ENCODE peak calls at places on chromosome 17, in five cellular contexts. D is ovary, C is GM23338, I is lower leg skin, O is gastrocnemius medialis. A is an unnamed sample.

GRCh38 chr17:17366941-17367885 is 64.0 kb downstream of the NT5M start:
- DNase-seq in O (no peak), I (no peak), D (no peak), C (no peak), A (peak)

GRCh38 chr17:42937712-42938596 is 26.3 kb downstream of the AARSD1 start:
- DNase-seq in O (no peak), D (peak), C (peak), I (no peak), A (peak)

GRCh38 chr17:37643829-37644228 is 583 bp upstream of the DDX52 start:
- DNase-seq in C (peak), I (no peak), D (no peak), O (no peak), A (no peak)

GRCh38 chr17:50605434-50605833 is 29.2 kb upstream of the ABCC3 start:
- DNase-seq in C (no peak), O (no peak), I (no peak), D (no peak), A (no peak)

GRCh38 chr17:18961634-18962493 is 9.9 kb downstream of the SLC5A10 start:
- DNase-seq in C (no peak), D (no peak), I (no peak), O (no peak), A (no peak)

GRCh38 chr17:78555741-78556401 is 21.3 kb downstream of the DNAH17 start:
- DNase-seq in O (no peak), D (no peak), C (no peak), I (no peak), A (no peak)

GRCh38 chr17:44761932-44762810 is 3.4 kb downstream of the ADAM11 start:
- DNase-seq in D (no peak), C (no peak), O (no peak), I (no peak), A (no peak)

GRCh38 chr17:71033336-71033735 is 864.0 kb downstream of the KCNJ2 start:
- DNase-seq in O (no peak), D (no peak), I (no peak), C (peak), A (no peak)

GRCh38 chr17:36524428-36524876 is 10.2 kb downstream of the MYO19 start:
- DNase-seq in I (peak), D (no peak), C (no peak), O (no peak), A (no peak)

GRCh38 chr17:61368832-61369468 is 30.7 kb upstream of the TBX2 start:
- DNase-seq in C (no peak), I (peak), O (no peak), D (no peak), A (no peak)

GRCh38 chr17:72095316-72095715 is 25.5 kb upstream of the SOX9 start:
- DNase-seq in I (no peak), C (no peak), O (no peak), D (no peak), A (no peak)

GRCh38 chr17:59365383-59365981 is 34.0 kb downstream of the YPEL2 start:
- DNase-seq in D (peak), O (no peak), I (no peak), C (no peak), A (peak)

GRCh38 chr17:72592242-72592966 is 471.6 kb downstream of the SOX9 start:
- DNase-seq in D (no peak), C (peak), I (peak), O (no peak), A (peak)

DNA sequence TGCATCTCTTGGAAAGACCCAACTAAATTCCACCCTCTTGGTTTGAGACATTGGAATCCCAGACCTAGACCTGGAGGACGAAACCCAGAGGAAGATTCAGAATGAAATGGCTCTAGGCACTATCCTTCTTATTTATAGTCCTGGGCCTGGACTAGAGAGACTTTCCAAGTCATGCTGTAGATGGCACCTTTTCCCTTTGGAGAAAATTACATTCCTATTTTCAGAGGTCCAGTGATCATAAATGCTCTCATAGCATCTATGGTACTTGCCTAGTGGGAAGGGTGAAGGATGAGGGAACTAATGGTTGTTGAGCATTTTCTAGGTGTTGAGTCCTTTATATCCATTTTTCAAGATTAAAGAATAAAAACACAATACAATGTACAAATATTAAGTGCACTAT is 37.1 kb downstream of the SPACA3 start:
- DNase-seq in I (no peak), D (no peak), O (no peak), C (no peak), A (no peak)
- TF ChIP-seq CTCF in I (no peak), D (no peak), O (no peak), C (no peak), A (no peak)

DNA sequence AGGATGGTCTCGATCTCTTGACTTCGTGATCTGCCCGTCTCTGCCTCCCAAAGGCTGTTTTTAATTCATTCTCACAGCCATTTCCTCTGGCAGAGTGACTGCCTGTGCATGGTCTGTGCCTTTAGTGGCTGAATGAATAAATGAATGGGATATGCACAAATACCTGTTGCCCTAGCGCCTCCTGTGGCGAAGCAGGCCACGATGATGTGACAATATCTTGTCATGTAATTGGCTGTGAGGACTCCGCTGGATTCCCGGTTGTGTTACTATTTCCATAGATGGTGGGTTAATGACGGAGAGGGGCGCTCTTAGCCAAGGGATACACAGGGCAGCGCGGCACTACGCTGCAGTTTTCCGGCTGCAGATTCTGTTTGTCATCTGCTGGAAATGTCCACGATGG is 26.8 kb upstream of the ENDOV start:
- DNase-seq in O (no peak), C (peak), D (no peak), I (peak), A (no peak)
- TF ChIP-seq CTCF in O (no peak), C (peak), D (no peak), I (no peak), A (no peak)

GRCh38 chr17:52383493-52384100 is 225.1 kb upstream of the CA10 start:
- DNase-seq in O (peak), I (no peak), C (peak), D (no peak), A (peak)
- TF ChIP-seq CTCF in O (peak), I (no peak), C (peak), D (no peak), A (peak)

GRCh38 chr17:9274119-9274445 is 252.8 kb downstream of the NTN1 start:
- DNase-seq in D (no peak), I (no peak), C (no peak), O (no peak), A (no peak)

GRCh38 chr17:9271989-9272388 is 250.7 kb downstream of the NTN1 start:
- DNase-seq in O (no peak), D (no peak), I (no peak), C (no peak), A (peak)

GRCh38 chr17:9270921-9271320 is 249.6 kb downstream of the NTN1 start:
- DNase-seq in C (no peak), D (no peak), I (no peak), O (no peak), A (no peak)

GRCh38 chr17:9273334-9274118 is 252.2 kb downstream of the NTN1 start:
- DNase-seq in C (no peak), O (no peak), D (no peak), I (no peak), A (no peak)

DNA sequence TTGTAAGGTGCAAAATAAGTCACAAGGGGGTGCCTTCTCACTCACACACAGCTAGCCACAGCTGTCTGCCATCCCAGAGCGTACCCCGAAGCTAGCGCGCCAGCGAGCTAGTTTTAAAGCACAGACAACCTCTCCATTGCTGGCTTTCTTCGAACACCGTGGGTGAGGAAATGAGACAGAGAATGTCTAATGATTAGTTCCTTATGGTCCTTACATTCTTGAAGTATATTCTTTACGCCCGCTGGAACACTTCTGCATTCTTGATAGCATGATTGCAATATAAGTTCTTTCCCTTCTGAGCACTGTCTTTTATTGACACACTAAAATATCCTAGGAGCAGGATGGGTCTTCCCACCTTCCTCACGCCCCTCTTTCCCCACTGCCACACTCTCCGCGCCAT is 251.2 kb downstream of the NTN1 start:
- DNase-seq in I (no peak), D (no peak), O (no peak), C (no peak), A (no peak)
- TF ChIP-seq CTCF in I (no peak), D (no peak), O (no peak), C (peak), A (no peak)

GRCh38 chr17:63423963-63424362 is 22.1 kb downstream of the CYB561 start:
- DNase-seq in D (no peak), C (no peak), I (no peak), O (no peak), A (no peak)

GRCh38 chr17:63423251-63423950 is 22.7 kb downstream of the CYB561 start:
- DNase-seq in O (no peak), C (no peak), I (peak), D (no peak), A (no peak)

GRCh38 chr17:63426917-63427308 is 19.2 kb downstream of the CYB561 start:
- DNase-seq in C (no peak), O (no peak), I (peak), D (no peak), A (no peak)

GRCh38 chr17:63425478-63425877 is 20.6 kb downstream of the CYB561 start:
- DNase-seq in I (peak), D (peak), O (peak), C (peak), A (peak)

GRCh38 chr17:63426041-63426916 is 19.8 kb downstream of the CYB561 start:
- DNase-seq in C (no peak), D (no peak), O (no peak), I (peak), A (no peak)
- TF ChIP-seq CTCF in C (no peak), D (no peak), O (no peak), I (no peak), A (no peak)

GRCh38 chr17:33925650-33926049 is 329.4 kb upstream of the CCL2 start:
- DNase-seq in C (no peak), D (no peak), O (no peak), I (no peak), A (no peak)

GRCh38 chr17:33929181-33929724 is 325.8 kb upstream of the CCL2 start:
- DNase-seq in O (no peak), D (no peak), I (peak), C (peak), A (no peak)

GRCh38 chr17:33922971-33923370 is 332.1 kb upstream of the CCL2 start:
- DNase-seq in C (no peak), I (peak), O (no peak), D (no peak), A (no peak)

GRCh38 chr17:33924105-33924504 is 331.0 kb upstream of the CCL2 start:
- DNase-seq in C (no peak), I (peak), O (no peak), D (no peak), A (no peak)

GRCh38 chr17:33927732-33928133 is 327.4 kb upstream of the CCL2 start:
- DNase-seq in O (no peak), D (no peak), C (peak), I (no peak), A (no peak)
- TF ChIP-seq CTCF in O (no peak), D (no peak), C (peak), I (no peak), A (no peak)

DNA sequence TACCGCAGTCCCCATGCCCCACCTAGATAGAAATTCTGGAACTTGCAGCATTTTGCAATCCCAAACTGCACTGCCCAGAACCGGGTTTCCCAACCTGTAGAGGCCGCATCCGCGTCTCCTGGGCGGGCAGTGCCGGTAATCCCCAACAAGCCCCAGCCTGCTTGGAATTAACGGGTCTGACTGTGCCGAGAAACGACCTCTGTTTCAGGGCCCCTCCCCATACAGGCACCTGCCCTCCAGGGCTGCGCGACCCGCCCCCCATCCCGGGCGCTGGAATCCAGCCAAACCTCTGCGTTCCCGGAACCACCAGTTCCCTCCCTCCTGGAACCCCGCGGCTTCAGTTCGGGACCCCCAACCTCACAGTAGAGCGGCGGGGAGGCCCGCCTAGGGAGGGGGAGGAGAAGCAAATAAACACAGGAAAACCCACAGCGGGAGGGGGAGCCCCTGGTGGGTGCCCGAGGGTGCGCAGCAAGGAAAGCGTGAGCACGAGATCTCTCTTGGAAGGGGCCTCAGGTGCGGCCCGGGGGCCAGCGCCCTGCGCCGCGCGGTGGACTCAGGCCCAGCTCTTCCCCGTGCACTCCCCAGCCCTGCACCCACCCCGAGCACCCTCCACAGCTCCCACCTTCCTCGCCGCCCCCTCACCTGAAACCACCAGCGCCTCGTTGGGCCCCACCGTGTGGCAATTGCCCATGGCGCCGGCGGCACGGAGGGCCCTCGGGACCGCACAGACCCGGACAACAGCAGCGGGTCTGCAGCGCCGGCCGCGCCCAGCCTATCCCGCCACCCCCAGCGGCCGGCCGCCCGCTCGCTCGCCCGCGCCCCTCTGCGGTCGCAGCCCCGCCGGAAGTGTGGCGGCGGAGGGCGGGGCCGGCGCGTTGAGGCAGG is at the start of gene FLOT2:
- DNase-seq in C (peak), D (peak), I (peak), O (peak), A (peak)
- TF ChIP-seq CTCF in C (no peak), D (no peak), I (no peak), O (peak), A (no peak)

GRCh38 chr17:75640556-75641119 is 7.4 kb downstream of the SMIM5 start:
- DNase-seq in I (no peak), D (no peak), O (no peak), C (no peak), A (peak)
- TF ChIP-seq CTCF in I (no peak), D (no peak), O (no peak), C (no peak), A (no peak)

GRCh38 chr17:74843352-74843627 is 16.4 kb downstream of the GRIN2C start:
- DNase-seq in C (peak), I (no peak), O (no peak), D (no peak), A (no peak)

GRCh38 chr17:74840989-74841666 is 18.6 kb downstream of the GRIN2C start:
- DNase-seq in O (peak), D (peak), C (peak), I (peak), A (no peak)

GRCh38 chr17:74842146-74842598 is 17.5 kb downstream of the GRIN2C start:
- DNase-seq in C (peak), D (no peak), I (no peak), O (no peak), A (no peak)

GRCh38 chr17:74840500-74840899 is 19.2 kb downstream of the GRIN2C start:
- DNase-seq in O (no peak), I (no peak), D (no peak), C (peak), A (no peak)

GRCh38 chr17:74842599-74843351 is 16.9 kb downstream of the GRIN2C start:
- DNase-seq in D (peak), I (no peak), O (no peak), C (peak), A (peak)
- TF ChIP-seq CTCF in D (peak), I (no peak), O (peak), C (peak), A (peak)